ENCODE peak calls at places on chromosomes 5 and 9, in eight cellular contexts. A is stomach; D is endothelial cell; J is transverse colon; Z is activated CD4-positive, alpha-beta T cell treated with anti-CD3 and anti-CD28 coated beads, Interleukin-2, amount 50 U/mL, for 4 hours; X is HS-5; H is MG63; P is WERI-Rb-1. T is an unnamed sample.

GRCh38 chr9:32414856-32415255 is 30.4 kb downstream of the ACO1 start:
- DNase-seq in P (no peak), X (no peak), A (no peak), D (no peak), J (no peak), H (no peak), Z (no peak), T (no peak)

GRCh38 chr5:147162740-147163139 is 72.1 kb upstream of the STK32A start:
- DNase-seq in X (no peak), H (no peak), P (no peak), A (no peak), Z (no peak), D (no peak), J (no peak), T (no peak)

GRCh38 chr5:76401801-76402250 is 1.3 kb upstream of the IQGAP2 start:
- DNase-seq in J (peak), P (no peak), D (no peak), Z (peak), H (no peak), A (no peak), X (no peak), T (no peak)

GRCh38 chr9:89312154-89312616 is 1.2 kb downstream of the CKS2 start:
- DNase-seq in P (no peak), Z (no peak), H (no peak), D (no peak), X (no peak), J (no peak), A (no peak), T (no peak)

GRCh38 chr5:33379757-33380156 is 61.0 kb upstream of the TARS1 start:
- DNase-seq in A (no peak), P (peak), Z (no peak), H (no peak), X (no peak), J (no peak), D (peak), T (no peak)

GRCh38 chr5:140575309-140575708 is 10.7 kb downstream of the SLC35A4 start:
- DNase-seq in P (peak), D (peak), A (peak), H (peak), J (peak), X (no peak), Z (no peak), T (peak)

GRCh38 chr9:107784235-107784958 is 294.8 kb upstream of the KLF4 start:
- DNase-seq in P (no peak), J (no peak), X (peak), D (peak), Z (no peak), H (peak), A (no peak), T (no peak)

GRCh38 chr9:95268681-95269080 is 48.8 kb downstream of the FANCC start:
- DNase-seq in D (no peak), P (peak), X (no peak), Z (no peak), A (no peak), H (no peak), J (no peak), T (no peak)

GRCh38 chr5:7902201-7902600 is 33.3 kb downstream of the MTRR start:
- DNase-seq in D (no peak), Z (no peak), H (no peak), P (no peak), A (no peak), J (no peak), X (peak), T (no peak)

GRCh38 chr9:98391884-98392283 is 136.4 kb upstream of the TBC1D2 start:
- DNase-seq in J (no peak), H (no peak), X (no peak), Z (no peak), P (no peak), A (no peak), D (no peak), T (no peak)

GRCh38 chr5:132457371-132458225 is 33.0 kb downstream of the IRF1 start:
- DNase-seq in X (no peak), Z (no peak), D (no peak), A (peak), H (peak), J (peak), P (no peak), T (peak)

GRCh38 chr9:94157408-94157801 is 73.1 kb downstream of the PTPDC1 start:
- DNase-seq in X (no peak), Z (no peak), A (no peak), J (no peak), H (no peak), P (no peak), D (no peak), T (no peak)

GRCh38 chr9:95516221-95516735 is 493 bp downstream of the PTCH1 start:
- DNase-seq in H (no peak), J (no peak), D (peak), X (no peak), Z (no peak), A (no peak), P (no peak), T (no peak)

GRCh38 chr5:100799166-100799565 is 103.9 kb downstream of the ST8SIA4 start:
- DNase-seq in X (no peak), H (no peak), A (no peak), Z (no peak), D (no peak), P (no peak), J (no peak), T (no peak)

GRCh38 chr9:97803167-97804058 is 49.6 kb upstream of the FOXE1 start:
- DNase-seq in J (peak), D (peak), P (peak), Z (peak), H (peak), A (peak), X (no peak), T (peak)

GRCh38 chr5:173535166-173535975 is 81.1 kb downstream of the BOD1 start:
- DNase-seq in D (no peak), P (no peak), A (no peak), X (no peak), H (no peak), Z (no peak), J (no peak), T (no peak)

GRCh38 chr9:12439267-12439666 is 253.9 kb upstream of the TYRP1 start:
- DNase-seq in D (no peak), A (no peak), Z (no peak), H (no peak), X (no peak), P (no peak), J (no peak), T (no peak)

GRCh38 chr5:53473644-53474043 is 6.8 kb upstream of the FST start:
- DNase-seq in H (no peak), P (no peak), D (no peak), X (no peak), J (no peak), Z (no peak), A (no peak), T (no peak)

GRCh38 chr5:11564716-11565115 is 339.5 kb downstream of the CTNND2 start:
- DNase-seq in J (no peak), X (no peak), D (no peak), Z (no peak), A (no peak), P (no peak), H (no peak), T (no peak)

GRCh38 chr9:17625644-17626388 is 47.0 kb downstream of the SH3GL2 start:
- DNase-seq in Z (no peak), J (no peak), X (no peak), P (peak), A (no peak), D (no peak), H (no peak), T (peak)

GRCh38 chr5:93576015-93576414 is 5.0 kb downstream of the NR2F1-AS1 start:
- DNase-seq in X (no peak), P (no peak), H (no peak), D (no peak), J (no peak), A (no peak), Z (no peak), T (no peak)

GRCh38 chr9:104944356-104944755 is 16.4 kb upstream of the ABCA1 start:
- DNase-seq in P (no peak), J (no peak), A (no peak), X (no peak), Z (no peak), H (no peak), D (no peak), T (no peak)

T was measured in mucosa of descending colon.